ENCODE peak calls at places on chromosomes 12 and 14, in seven cellular contexts. O is fibroblast of villous mesenchyme, S is GM06990, C is GM12878, N is gastrocnemius medialis, W is kidney epithelial cell, I is stomach. T is an unnamed sample.

GRCh38 chr12:9256758-9257405 is 48.7 kb upstream of the PZP start:
- DNase-seq in O (no peak), S (no peak), C (no peak), N (no peak), W (no peak), I (no peak), T (no peak)

GRCh38 chr14:91264151-91265150 is 19.9 kb upstream of the GPR68 start:
- DNase-seq in O (no peak), S (no peak), C (no peak), N (no peak), W (no peak), I (peak), T (no peak)

GRCh38 chr12:114321524-114321923 is 84.4 kb downstream of the TBX5 start:
- DNase-seq in O (no peak), S (no peak), C (no peak), N (no peak), W (no peak), I (no peak), T (no peak)

GRCh38 chr12:56635539-56636117 is 5.5 kb upstream of the BAZ2A start:
- DNase-seq in O (no peak), S (no peak), C (no peak), N (no peak), W (no peak), I (no peak), T (peak)

GRCh38 chr12:85569261-85569660 is 266.9 kb downstream of the RASSF9 start:
- DNase-seq in O (no peak), S (no peak), C (no peak), N (no peak), W (no peak), I (no peak), T (no peak)

GRCh38 chr14:53772936-53773335 is 183.7 kb downstream of the BMP4 start:
- DNase-seq in O (no peak), S (no peak), C (no peak), N (no peak), W (no peak), I (no peak), T (no peak)

GRCh38 chr14:92780865-92781264 is 13.2 kb upstream of the GOLGA5 start:
- DNase-seq in O (no peak), S (no peak), C (no peak), N (no peak), W (no peak), I (no peak), T (no peak)

GRCh38 chr12:102971227-102971626 is 13.8 kb downstream of the ASCL1 start:
- DNase-seq in O (no peak), S (no peak), C (no peak), N (no peak), W (no peak), I (no peak), T (no peak)

GRCh38 chr12:79566452-79566851 is 124.3 kb downstream of the PAWR start:
- DNase-seq in O (peak), S (no peak), C (no peak), N (no peak), W (no peak), I (no peak), T (no peak)

GRCh38 chr12:16030729-16031128 is 119.6 kb downstream of the DERA start:
- DNase-seq in O (no peak), S (no peak), C (no peak), N (no peak), W (peak), I (no peak), T (no peak)

GRCh38 chr12:31029916-31030562 is 43.6 kb upstream of the DDX11 start:
- DNase-seq in O (no peak), S (no peak), C (no peak), N (no peak), W (no peak), I (no peak), T (no peak)

GRCh38 chr12:19869413-19869812 is 430.1 kb downstream of the AEBP2 start:
- DNase-seq in O (no peak), S (no peak), C (no peak), N (no peak), W (no peak), I (no peak), T (no peak)

GRCh38 chr12:97977870-97978269 is 515.3 kb downstream of the RMST start:
- DNase-seq in O (no peak), S (no peak), C (no peak), N (no peak), W (no peak), I (no peak), T (no peak)

GRCh38 chr14:78143489-78144145 is 26.6 kb upstream of the NRXN3 start:
- DNase-seq in O (no peak), S (no peak), C (no peak), N (no peak), W (peak), I (no peak), T (no peak)

GRCh38 chr14:30971586-30971985 is 53.9 kb upstream of the AP4S1 start:
- DNase-seq in O (no peak), S (no peak), C (no peak), N (no peak), W (no peak), I (no peak), T (no peak)

GRCh38 chr12:14284189-14284722 is 81.2 kb upstream of the ATF7IP start:
- DNase-seq in O (peak), S (peak), C (peak), N (no peak), W (no peak), I (no peak), T (peak)

GRCh38 chr12:43945983-43946382 is 110.1 kb downstream of the TMEM117 start:
- DNase-seq in O (no peak), S (no peak), C (no peak), N (no peak), W (no peak), I (no peak), T (no peak)

GRCh38 chr14:96806836-96807235 is 9.7 kb downstream of the VRK1 start:
- DNase-seq in O (peak), S (no peak), C (no peak), N (no peak), W (no peak), I (no peak), T (no peak)

GRCh38 chr12:10448236-10448635 is 4.9 kb downstream of the KLRC1 start:
- DNase-seq in O (no peak), S (no peak), C (no peak), N (no peak), W (no peak), I (no peak), T (no peak)

GRCh38 chr12:76346236-76346635 is 2.0 kb downstream of the BBS10 start:
- DNase-seq in O (peak), S (no peak), C (no peak), N (no peak), W (no peak), I (no peak), T (no peak)

GRCh38 chr12:74725154-74725553 is 187.5 kb downstream of the ATXN7L3B start:
- DNase-seq in O (peak), S (no peak), C (no peak), N (no peak), W (no peak), I (no peak), T (no peak)

GRCh38 chr12:132163911-132164288 is 19.6 kb downstream of the NOC4L start:
- DNase-seq in O (no peak), S (no peak), C (no peak), N (no peak), W (no peak), I (no peak), T (no peak)

GRCh38 chr14:77303417-77304156 is 17.1 kb downstream of the POMT2 start:
- DNase-seq in O (peak), S (no peak), C (no peak), N (peak), W (peak), I (no peak), T (peak)

GRCh38 chr14:56524971-56525677 is 54.5 kb upstream of the TMEM260 start:
- DNase-seq in O (no peak), S (no peak), C (no peak), N (no peak), W (no peak), I (no peak), T (no peak)

GRCh38 chr14:34465069-34465859 is 3.2 kb upstream of the SPTSSA start:
- DNase-seq in O (peak), S (no peak), C (no peak), N (no peak), W (no peak), I (no peak), T (no peak)

GRCh38 chr14:69848903-69849391 is 30.3 kb upstream of the SMOC1 start:
- DNase-seq in O (no peak), S (no peak), C (no peak), N (peak), W (no peak), I (no peak), T (no peak)

GRCh38 chr12:101795786-101796185 is 35.0 kb downstream of the GNPTAB start:
- DNase-seq in O (no peak), S (no peak), C (no peak), N (no peak), W (no peak), I (no peak), T (no peak)

GRCh38 chr12:4421590-4422031 is 24.0 kb downstream of the FGF6 start:
- DNase-seq in O (peak), S (no peak), C (no peak), N (no peak), W (no peak), I (no peak), T (peak)

GRCh38 chr12:111330800-111331752 is 37.8 kb downstream of the PHETA1 start:
- DNase-seq in O (peak), S (no peak), C (no peak), N (no peak), W (peak), I (no peak), T (peak)

GRCh38 chr12:76450690-76451089 is 102.5 kb upstream of the BBS10 start:
- DNase-seq in O (peak), S (no peak), C (no peak), N (no peak), W (peak), I (no peak), T (no peak)

GRCh38 chr12:45565590-45565989 is 163.9 kb upstream of the ARID2 start:
- DNase-seq in O (no peak), S (no peak), C (no peak), N (no peak), W (no peak), I (no peak), T (no peak)

DNA sequence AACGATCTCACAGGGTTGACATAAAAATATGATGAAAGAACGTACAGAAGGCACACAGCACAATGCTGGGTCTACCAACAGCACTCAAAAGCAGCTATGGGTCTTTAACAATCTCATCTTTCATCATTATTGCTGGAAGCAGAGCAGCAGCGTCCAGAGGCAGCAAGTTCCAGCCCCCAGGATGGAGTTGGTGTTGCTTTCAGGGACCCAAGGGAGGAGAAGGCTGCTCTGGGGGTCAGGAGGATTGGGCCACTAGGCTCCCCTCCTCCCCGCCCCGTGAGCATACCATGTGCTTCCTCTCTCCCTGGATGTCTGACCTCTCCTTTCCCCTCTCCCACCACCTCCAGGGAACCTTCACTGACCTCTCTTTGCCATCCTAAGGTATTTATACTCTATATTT is 13.3 kb downstream of the KCTD10 start:
- DNase-seq in O (no peak), S (no peak), C (no peak), N (no peak), W (no peak), I (no peak), T (no peak)
- H3K4me3 ChIP-seq in O (peak), S (no peak), C (no peak), N (peak), W (no peak), I (no peak), T (no peak)

DNA sequence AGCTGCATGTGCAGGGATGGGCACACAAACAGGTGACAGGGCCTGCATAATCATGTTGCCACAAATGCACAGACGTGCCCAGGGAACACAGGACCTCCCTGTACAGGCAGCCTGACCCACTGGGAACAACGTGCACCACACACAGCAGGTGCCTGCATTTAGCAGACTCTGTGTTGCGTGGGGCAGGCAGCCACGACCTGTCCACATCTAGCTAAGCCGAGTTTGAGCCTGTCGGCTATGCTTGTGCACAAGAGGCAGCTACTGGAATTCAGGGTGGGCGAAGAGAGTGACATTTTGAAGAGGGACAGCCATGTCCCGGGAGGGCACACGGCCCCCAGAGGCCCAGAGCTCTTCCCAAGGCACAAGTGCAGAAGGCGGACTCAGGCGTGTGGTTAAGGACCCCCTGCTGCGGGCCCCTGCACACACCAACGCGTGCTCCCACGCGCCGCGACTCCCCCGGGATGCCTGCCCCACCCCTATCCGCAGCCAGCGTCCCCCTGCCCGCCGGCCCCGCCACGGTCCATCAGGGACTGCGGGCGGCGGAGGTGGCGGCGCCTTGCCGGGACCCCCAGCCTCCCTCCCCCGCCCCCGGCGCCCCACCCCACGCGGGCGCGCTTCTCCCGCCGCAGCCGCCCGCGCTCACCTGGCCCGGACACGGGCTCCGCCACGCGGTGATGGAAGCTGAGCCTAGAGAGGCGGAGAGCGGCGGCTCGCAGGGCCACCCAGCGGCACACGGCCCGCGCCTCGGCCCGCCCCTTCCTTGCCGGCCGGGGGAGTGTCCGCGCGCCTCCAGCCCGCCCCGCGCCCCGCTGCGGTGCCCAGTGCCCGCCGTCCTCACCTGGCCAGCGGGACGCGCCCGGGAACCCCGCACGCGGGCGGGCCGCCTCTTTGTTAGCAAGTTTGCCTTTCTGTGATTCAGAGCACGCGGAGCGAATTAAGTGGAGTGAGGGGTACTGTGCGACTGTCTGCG is 125.3 kb upstream of the PRMT8 start:
- DNase-seq in O (no peak), S (no peak), C (no peak), N (no peak), W (no peak), I (peak), T (no peak)
- TF ChIP-seq CTCF in O (no peak), S (no peak), C (no peak), N (no peak), W (no peak), I (no peak), T (no peak)

GRCh38 chr14:101459392-101459900 is 101.8 kb upstream of the DIO3 start:
- DNase-seq in O (no peak), S (no peak), C (no peak), N (no peak), W (no peak), I (peak), T (no peak)

GRCh38 chr14:101457177-101457935 is 103.9 kb upstream of the DIO3 start:
- DNase-seq in O (no peak), S (no peak), C (no peak), N (no peak), W (no peak), I (no peak), T (no peak)

GRCh38 chr14:101460521-101460920 is 100.8 kb upstream of the DIO3 start:
- DNase-seq in O (no peak), S (no peak), C (no peak), N (no peak), W (no peak), I (no peak), T (no peak)

GRCh38 chr14:101457936-101458535 is 103.3 kb upstream of the DIO3 start:
- DNase-seq in O (no peak), S (no peak), C (no peak), N (no peak), W (no peak), I (no peak), T (no peak)

DNA sequence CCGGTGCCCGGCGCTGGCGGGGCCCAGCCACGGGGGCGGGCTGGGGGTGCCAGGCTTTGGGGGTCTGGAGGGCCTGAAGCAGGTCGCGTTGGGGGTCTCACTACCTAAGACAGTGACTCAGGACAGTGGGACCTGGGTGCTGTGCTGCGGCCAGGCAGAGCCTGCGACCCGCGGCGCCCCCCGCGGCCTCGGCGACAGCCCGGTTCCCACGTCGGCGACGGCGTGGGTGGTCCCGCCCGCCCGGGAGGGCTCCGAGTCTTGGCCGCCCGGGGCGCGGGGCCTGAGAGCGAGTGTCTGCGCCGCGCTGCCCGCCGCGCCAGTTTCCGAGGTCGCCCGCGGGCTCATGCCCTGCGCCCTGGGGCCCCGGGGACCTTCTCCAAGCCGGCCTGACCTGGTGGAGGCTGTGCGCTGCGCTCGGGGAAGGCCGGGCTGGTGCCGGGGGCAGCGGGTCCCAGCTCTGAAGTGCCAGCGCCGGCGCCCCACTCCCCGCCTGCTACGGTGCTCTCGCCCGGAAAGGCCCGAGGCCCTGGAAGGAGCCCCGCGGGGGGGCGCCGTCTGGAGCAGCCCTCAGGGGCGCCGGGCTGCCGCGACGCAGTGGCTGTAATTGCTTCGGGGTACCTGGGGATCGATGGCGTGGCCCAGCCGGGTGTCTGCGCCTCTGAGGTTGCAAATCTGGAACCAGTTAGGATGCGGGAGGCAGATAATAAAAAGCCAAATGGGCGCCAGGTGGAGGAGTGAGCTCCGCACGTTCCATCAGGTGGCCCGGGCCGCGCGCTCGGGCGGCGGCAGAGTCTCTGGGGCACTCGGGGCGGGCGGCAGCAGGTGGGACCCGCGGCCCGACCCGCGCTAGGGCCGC is 102.5 kb upstream of the DIO3 start:
- DNase-seq in O (no peak), S (no peak), C (no peak), N (no peak), W (no peak), I (peak), T (no peak)
- H3K4me3 ChIP-seq in O (no peak), S (no peak), C (no peak), N (no peak), W (no peak), I (peak), T (no peak)

GRCh38 chr12:69415471-69416275 is 54.5 kb upstream of the FRS2 start:
- DNase-seq in O (peak), S (peak), C (no peak), N (peak), W (no peak), I (peak), T (peak)
- TF ChIP-seq CTCF in O (peak), S (peak), C (peak), N (peak), W (peak), I (peak), T (peak)

GRCh38 chr12:62301080-62301798 is 41.0 kb downstream of the USP15 start:
- DNase-seq in O (no peak), S (no peak), C (no peak), N (no peak), W (no peak), I (no peak), T (no peak)

GRCh38 chr12:62299617-62300016 is 39.4 kb downstream of the USP15 start:
- DNase-seq in O (no peak), S (no peak), C (no peak), N (no peak), W (no peak), I (no peak), T (no peak)

GRCh38 chr12:62304560-62304959 is 44.4 kb downstream of the USP15 start:
- DNase-seq in O (no peak), S (no peak), C (no peak), N (no peak), W (no peak), I (no peak), T (no peak)

GRCh38 chr12:62305778-62306177 is 45.6 kb downstream of the USP15 start:
- DNase-seq in O (no peak), S (no peak), C (no peak), N (no peak), W (no peak), I (no peak), T (no peak)

GRCh38 chr12:62301799-62302133 is 41.6 kb downstream of the USP15 start:
- DNase-seq in O (no peak), S (no peak), C (no peak), N (no peak), W (no peak), I (no peak), T (no peak)
- H3K4me3 ChIP-seq in O (no peak), S (no peak), C (no peak), N (no peak), W (no peak), I (no peak), T (no peak)

GRCh38 chr12:105455250-105455649 is 124.8 kb downstream of the C12orf75 start:
- DNase-seq in O (no peak), S (no peak), C (no peak), N (no peak), W (no peak), I (no peak), T (no peak)
- TF ChIP-seq CTCF in O (no peak), S (no peak), C (no peak), N (no peak), W (peak), I (no peak), T (no peak)

GRCh38 chr12:117686210-117686609 is 282.6 kb downstream of the KSR2 start:
- DNase-seq in O (no peak), S (no peak), C (no peak), N (no peak), W (no peak), I (no peak), T (no peak)
- H3K4me3 ChIP-seq in O (no peak), S (no peak), C (no peak), N (no peak), W (no peak), I (no peak), T (no peak)

GRCh38 chr12:107092669-107093546 is 441 bp downstream of the CRY1 start:
- DNase-seq in O (peak), S (no peak), C (no peak), N (peak), W (peak), I (peak), T (peak)
- TF ChIP-seq CTCF in O (no peak), S (peak), C (no peak), N (peak), W (no peak), I (no peak), T (no peak)

T was measured in GM12865.